ENCODE peak calls at places on chromosomes 16 and 17, in seven cellular contexts. C is mammary epithelial cell, N is upper lobe of right lung, V is small intestine, Q is prostate gland, X is endodermal cell, W is MM.1S. S is an unnamed sample. For H3K4me1, the result is how much of the 10 kb centered on the place peaks cover.

GRCh38 chr17:39231587-39232551 is 6.1 kb upstream of the STAC2 start:
- DNase-seq in C (no peak), W (peak), X (peak), V (no peak), N (peak), Q (no peak), S (no peak)

GRCh38 chr17:38453951-38454421 is 25.7 kb downstream of the ARHGAP23 start:
- DNase-seq in Q (peak), W (no peak), C (no peak), V (no peak), N (no peak), X (peak), S (no peak)

GRCh38 chr16:27273330-27273669 is 4.7 kb upstream of the NSMCE1 start:
- DNase-seq in W (no peak), N (no peak), C (no peak), X (no peak), Q (no peak), V (no peak), S (no peak)

GRCh38 chr16:86768231-86768791 is 190.0 kb downstream of the FOXL1 start:
- DNase-seq in N (no peak), Q (no peak), W (no peak), X (no peak), V (no peak), C (no peak), S (no peak)

GRCh38 chr16:46929378-46930332 is 43.8 kb downstream of the DNAJA2 start:
- DNase-seq in Q (peak), V (peak), C (peak), N (peak), X (peak), W (peak), S (peak)

GRCh38 chr16:89897204-89897603 is 21.5 kb upstream of the MC1R start:
- DNase-seq in V (no peak), Q (no peak), X (no peak), C (no peak), W (no peak), N (no peak), S (no peak)

GRCh38 chr17:29179232-29180036 is 764 bp downstream of the MYO18A start:
- DNase-seq in X (peak), C (peak), V (peak), N (peak), Q (peak), W (no peak), S (peak)

GRCh38 chr17:67629963-67630320 is 87.8 kb upstream of the NOL11 start:
- DNase-seq in Q (no peak), W (peak), N (no peak), C (peak), X (no peak), V (no peak), S (no peak)

GRCh38 chr16:49189286-49189685 is 92.4 kb downstream of the CBLN1 start:
- DNase-seq in W (no peak), X (no peak), Q (no peak), C (peak), N (no peak), V (no peak), S (no peak)

GRCh38 chr17:6657633-6658287 is 6.2 kb downstream of the C17orf100 start:
- DNase-seq in V (no peak), W (no peak), X (no peak), N (no peak), Q (no peak), C (no peak), S (no peak)
- H3K4me1 ChIP-seq in V (under half), W (under half), X (under half), N (under half), Q (under half), C (under half), S (under half)

GRCh38 chr16:25699069-25699468 is 7.3 kb downstream of the HS3ST4 start:
- DNase-seq in Q (no peak), V (no peak), X (no peak), N (no peak), C (no peak), W (no peak), S (no peak)

GRCh38 chr16:25700547-25700946 is 8.8 kb downstream of the HS3ST4 start:
- DNase-seq in Q (no peak), N (no peak), V (no peak), X (no peak), C (no peak), W (no peak), S (no peak)
- H3K4me1 ChIP-seq in Q (under half), N (under half), V (under half), X (under half), C (under half), W (under half), S (under half)

DNA sequence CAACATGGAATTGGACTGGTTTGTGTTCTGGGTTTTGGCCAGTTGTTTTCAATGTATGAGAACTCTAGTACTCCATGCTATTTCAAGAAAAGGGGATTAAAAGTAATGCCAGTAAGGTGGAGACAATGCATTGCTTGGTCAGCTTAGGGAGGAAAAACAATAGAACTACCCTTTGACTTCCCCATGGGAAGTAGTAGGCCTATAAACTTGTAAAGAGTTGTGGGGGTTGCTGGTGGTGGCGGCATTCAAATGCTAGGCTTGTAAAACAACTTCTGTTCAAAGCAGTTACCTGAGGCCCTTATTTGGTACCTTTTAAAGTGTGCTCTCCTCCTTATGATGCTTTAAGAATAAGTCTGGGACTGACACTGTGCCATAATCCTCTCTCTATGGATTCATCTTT is 9.4 kb downstream of the MAP3K3 start:
- DNase-seq in N (no peak), C (no peak), X (peak), Q (no peak), V (no peak), W (no peak), S (no peak)
- H3K4me1 ChIP-seq in N (half or more), C (under half), X (under half), Q (under half), V (under half), W (under half), S (under half)

GRCh38 chr17:72359811-72360210 is 239.0 kb downstream of the SOX9 start:
- DNase-seq in X (no peak), W (no peak), C (no peak), Q (no peak), N (no peak), V (no peak), S (no peak)
- H3K4me1 ChIP-seq in X (under half), W (under half), C (half or more), Q (under half), N (under half), V (under half), S (under half)

DNA sequence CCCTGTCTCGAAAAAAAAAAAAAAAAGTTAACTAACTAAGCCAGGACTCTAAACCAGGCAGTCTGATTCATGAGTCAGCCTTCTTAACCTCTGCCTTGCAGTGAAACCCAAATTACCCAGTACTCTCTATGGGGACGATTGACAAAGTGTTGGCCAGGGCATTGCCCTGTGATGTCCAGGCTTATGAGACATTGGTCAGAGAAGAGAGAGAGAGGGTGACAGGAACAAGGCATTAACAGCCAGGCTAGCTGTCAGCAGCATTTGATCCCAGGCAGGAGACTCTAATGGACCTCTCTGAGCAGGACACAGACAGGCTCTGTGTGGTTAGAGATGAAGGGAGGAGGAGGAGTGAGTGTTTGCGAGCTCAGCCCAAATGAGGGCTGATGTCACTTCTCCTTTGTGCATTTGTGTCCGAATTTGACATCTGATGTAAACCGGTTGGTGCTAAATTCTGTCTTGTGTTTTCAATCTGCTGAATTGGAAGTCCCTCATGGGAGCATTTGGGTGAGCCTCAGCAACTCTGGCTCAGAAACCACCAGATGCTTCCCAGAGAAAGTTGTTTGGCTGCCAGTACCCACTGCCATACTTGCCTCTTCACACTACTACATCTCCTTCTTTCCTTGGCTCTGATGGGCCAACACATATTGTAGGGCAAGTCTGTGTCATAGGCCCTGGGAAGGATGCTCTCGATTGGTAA is 4.3 kb upstream of the MYL4 start:
- DNase-seq in Q (no peak), W (peak), C (peak), X (no peak), V (peak), N (no peak), S (no peak)
- H3K4me1 ChIP-seq in Q (under half), W (under half), C (under half), X (under half), V (under half), N (under half), S (under half)

DNA sequence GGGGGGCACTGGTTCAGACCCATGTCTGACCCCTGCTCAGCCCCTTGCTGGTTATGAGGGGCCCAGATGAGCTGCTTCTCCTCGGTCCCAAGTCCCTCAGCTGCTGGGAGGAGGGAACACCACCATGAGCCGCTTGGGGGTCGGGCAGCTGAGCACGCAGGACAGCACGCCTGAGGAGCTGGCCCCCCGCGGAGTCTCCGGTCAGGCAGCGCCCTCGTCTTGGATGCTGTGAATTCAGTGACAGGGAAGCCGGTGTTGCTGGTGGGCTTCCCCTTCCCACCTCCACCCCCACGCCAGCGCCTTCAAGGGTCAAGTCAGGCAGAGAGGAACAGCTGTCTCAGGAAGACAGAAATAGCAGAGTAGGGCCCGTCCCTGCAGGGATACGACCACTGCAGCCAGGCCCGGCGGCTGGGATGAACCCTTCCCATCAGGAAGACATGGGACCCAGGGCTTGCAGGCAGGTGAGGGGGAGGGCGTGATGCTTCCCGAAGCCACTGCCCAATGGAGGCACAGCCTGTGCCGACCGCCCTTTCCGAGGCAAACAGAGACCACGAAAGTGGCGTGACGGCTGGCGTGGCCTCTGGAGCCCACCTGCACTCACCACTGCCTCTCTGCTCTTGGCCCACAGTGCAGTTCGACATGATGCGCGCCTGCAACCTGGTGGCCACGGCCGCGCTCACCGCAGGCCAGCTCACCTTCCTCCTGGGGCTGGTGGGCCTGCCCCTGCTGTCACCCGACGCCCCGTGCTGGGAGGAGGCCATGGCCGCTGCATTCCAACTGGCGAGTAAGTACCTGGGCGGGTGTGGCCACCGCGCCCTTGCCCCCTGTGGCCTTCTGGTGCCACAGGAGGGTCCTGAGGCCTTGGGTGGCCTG is 8.1 kb downstream of the TMEM204 start:
- DNase-seq in N (no peak), C (no peak), Q (no peak), V (no peak), W (no peak), X (no peak), S (no peak)
- H3K4me1 ChIP-seq in N (half or more), C (under half), Q (under half), V (under half), W (under half), X (under half), S (under half)

GRCh38 chr16:69328854-69329316 is 1.5 kb downstream of the PDF start:
- DNase-seq in Q (no peak), X (no peak), N (no peak), V (peak), C (peak), W (no peak), S (no peak)

GRCh38 chr16:69325784-69326171 is 4.6 kb downstream of the PDF start:
- DNase-seq in C (no peak), X (peak), N (no peak), W (no peak), Q (no peak), V (no peak), S (no peak)

GRCh38 chr16:69326172-69326873 is 4.1 kb downstream of the PDF start:
- DNase-seq in Q (no peak), C (no peak), N (no peak), W (no peak), V (peak), X (no peak), S (no peak)

GRCh38 chr16:69329369-69330285 is 761 bp downstream of the PDF start:
- DNase-seq in N (peak), V (peak), X (peak), W (peak), C (peak), Q (no peak), S (no peak)

DNA sequence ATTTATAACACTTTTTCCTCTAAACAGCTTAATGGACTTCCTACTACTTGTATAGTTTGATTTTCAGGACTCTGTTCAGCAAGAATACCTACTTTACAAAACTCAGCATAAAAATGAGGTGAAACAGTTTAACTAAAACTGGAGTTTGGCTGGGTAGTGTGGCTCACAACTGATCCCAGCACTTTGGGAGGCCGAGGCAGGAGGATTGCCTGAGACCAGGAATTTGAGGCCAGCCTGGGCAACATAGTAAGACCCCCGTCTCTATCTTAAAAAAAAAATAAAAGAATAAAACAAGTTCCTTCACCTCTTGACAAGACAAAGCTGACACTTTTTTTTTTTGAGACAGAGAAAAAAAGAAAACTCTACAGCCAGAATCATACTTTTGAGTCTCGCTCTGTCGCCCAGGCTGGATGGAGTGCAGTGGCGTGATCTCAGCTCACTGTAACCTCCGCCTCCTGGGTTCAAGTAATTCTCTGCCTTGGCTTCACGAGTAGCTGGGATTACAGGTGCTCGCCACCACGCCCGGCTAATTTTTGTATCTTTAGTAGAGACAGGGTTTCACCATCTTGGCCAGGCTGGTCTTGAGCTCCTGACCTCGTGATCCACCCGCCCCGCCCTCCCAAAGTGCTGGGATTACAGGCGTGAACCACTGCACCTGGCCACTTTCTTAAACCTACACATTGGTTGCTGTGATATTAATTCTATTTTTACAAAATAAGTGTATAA is 2.6 kb downstream of the PDF start:
- DNase-seq in Q (no peak), W (no peak), X (peak), C (no peak), V (no peak), N (no peak), S (no peak)
- H3K4me1 ChIP-seq in Q (under half), W (under half), X (under half), C (under half), V (under half), N (under half), S (under half)

DNA sequence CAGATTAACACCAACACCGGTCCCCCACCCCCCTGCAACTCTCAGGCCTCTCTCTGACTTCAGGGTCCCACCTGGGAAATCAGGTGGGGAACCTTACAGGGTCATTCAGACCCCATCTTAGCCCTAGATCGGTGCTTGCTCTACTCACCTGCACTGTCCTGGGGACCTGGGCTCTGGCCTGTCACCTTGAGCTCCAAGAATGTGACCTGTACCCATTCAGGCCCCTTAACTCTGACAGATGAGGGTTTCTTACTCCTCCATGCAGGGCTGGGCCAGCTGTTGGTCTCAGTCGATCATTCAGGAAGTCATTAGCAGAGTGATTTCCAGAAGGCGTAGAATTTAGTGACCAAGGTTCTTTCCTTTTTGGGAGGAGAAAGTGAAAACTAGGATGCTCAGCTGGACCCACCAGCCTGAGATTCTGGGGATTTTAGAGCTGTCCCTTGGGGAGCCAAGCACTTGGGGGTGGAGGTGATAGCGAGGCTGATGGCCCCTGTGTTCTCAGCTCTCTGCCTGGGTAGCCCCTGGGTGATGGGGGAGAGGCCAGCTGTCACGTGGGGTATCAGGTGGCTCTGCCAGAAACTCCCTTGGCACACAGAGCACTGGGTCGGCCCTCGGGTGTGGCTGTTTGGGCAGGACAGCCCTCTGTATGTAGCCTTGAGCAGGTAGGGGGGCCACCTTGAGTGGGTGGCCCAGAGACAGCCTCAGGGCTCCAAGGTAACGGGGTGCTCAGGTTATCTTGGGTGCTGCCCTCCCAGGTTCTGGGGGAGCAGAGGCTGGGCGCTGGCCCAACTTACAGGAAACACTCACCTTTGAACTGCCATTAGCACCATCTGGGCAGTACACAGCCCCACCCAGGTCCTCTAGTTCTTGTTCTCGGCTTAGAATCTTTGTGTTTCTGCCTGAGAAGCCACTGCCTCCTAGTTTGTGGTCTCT is 734 bp downstream of the MVP start:
- DNase-seq in Q (peak), N (peak), W (peak), V (peak), C (peak), X (no peak), S (no peak)
- H3K4me1 ChIP-seq in Q (under half), N (half or more), W (under half), V (under half), C (half or more), X (under half), S (half or more)

DNA sequence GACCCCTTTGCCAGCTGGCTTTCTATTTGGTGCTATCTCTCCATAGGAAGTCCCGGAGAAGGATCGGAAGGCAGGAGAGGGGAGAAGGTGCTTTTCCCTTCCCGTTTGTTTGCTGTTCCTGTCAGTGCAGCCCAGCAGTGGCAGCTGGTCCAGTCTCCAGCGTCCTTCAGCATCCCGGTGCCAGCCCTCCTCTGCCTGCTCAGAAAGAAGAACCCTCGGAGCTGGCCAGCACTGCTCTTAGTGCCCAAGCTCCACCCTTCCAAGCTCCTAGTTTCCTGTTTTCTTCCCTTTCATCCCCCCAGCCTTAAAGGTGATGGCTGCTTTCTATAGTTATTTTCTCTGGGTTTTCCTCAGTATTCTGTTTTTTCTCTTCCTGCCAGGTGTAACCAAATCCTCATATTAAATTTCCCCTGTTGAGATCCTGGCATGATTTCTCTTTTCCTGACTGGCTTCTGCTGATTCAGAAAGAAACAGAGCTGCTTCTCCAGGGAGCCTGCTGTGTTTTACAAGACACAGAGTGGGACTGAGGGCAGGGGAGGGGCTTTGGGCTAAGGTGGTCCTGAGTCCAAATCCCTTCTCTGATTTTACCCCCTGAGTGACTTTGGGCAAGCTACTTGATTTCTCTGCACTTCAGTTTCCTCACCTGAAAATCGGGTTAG is 186.8 kb downstream of the COPRS start:
- DNase-seq in W (no peak), N (no peak), C (no peak), Q (no peak), X (peak), V (no peak), S (no peak)
- H3K4me1 ChIP-seq in W (under half), N (under half), C (under half), Q (under half), X (under half), V (under half), S (under half)

GRCh38 chr17:73293031-73293430 is 18.8 kb downstream of the CDC42EP4 start:
- DNase-seq in X (no peak), C (no peak), V (no peak), W (no peak), N (peak), Q (no peak), S (no peak)
- H3K4me1 ChIP-seq in X (under half), C (under half), V (under half), W (under half), N (half or more), Q (under half), S (under half)